ENCODE peak calls at places on chromosomes 2 and 18, in nine cellular contexts. G is left ventricle myocardium inferior, D is Calu3, W is astrocyte of the spinal cord, J is K562, I is neural crest cell, O is GM12865, S is foreskin fibroblast, H is glutamatergic neuron. A is an unnamed sample.

GRCh38 chr2:68769586-68770270 is 35.1 kb downstream of the ARHGAP25 start:
- DNase-seq in G (no peak), D (no peak), W (no peak), J (no peak), I (no peak), O (no peak), S (no peak), H (no peak), A (no peak)

GRCh38 chr2:85501244-85501643 is 37.7 kb upstream of the MAT2A start:
- DNase-seq in G (no peak), D (no peak), W (no peak), J (peak), I (no peak), O (peak), S (no peak), H (no peak), A (no peak)

GRCh38 chr2:38315707-38316333 is 61.3 kb downstream of the ATL2 start:
- DNase-seq in G (no peak), D (peak), W (peak), J (peak), I (peak), O (peak), S (peak), H (no peak), A (peak)

GRCh38 chr2:95760839-95761525 is 169.2 kb downstream of the TRIM43 start:
- DNase-seq in G (no peak), D (no peak), W (peak), J (peak), I (no peak), O (no peak), S (peak), H (no peak), A (no peak)

GRCh38 chr2:142877265-142877756 is at the start of gene KYNU:
- DNase-seq in G (no peak), D (peak), W (no peak), J (no peak), I (no peak), O (peak), S (no peak), H (no peak), A (no peak)

GRCh38 chr2:241187101-241187690 is 1.3 kb upstream of the ANO7 start:
- DNase-seq in G (no peak), D (no peak), W (no peak), J (no peak), I (no peak), O (no peak), S (no peak), H (no peak), A (no peak)

GRCh38 chr18:12518326-12518725 is 110.6 kb downstream of the PRELID3A start:
- DNase-seq in G (no peak), D (no peak), W (no peak), J (no peak), I (no peak), O (no peak), S (no peak), H (no peak), A (no peak)

GRCh38 chr2:120939595-120940318 is 204.1 kb downstream of the GLI2 start:
- DNase-seq in G (no peak), D (no peak), W (peak), J (peak), I (no peak), O (no peak), S (peak), H (no peak), A (no peak)

GRCh38 chr2:70709275-70709674 is 58.7 kb downstream of the ADD2 start:
- DNase-seq in G (no peak), D (no peak), W (no peak), J (no peak), I (no peak), O (no peak), S (no peak), H (no peak), A (no peak)

GRCh38 chr18:28916436-28916835 is 739.5 kb upstream of the CDH2 start:
- DNase-seq in G (no peak), D (no peak), W (peak), J (no peak), I (no peak), O (no peak), S (no peak), H (no peak), A (no peak)

GRCh38 chr18:10771053-10771709 is 245.4 kb downstream of the NAPG start:
- DNase-seq in G (no peak), D (no peak), W (peak), J (no peak), I (no peak), O (peak), S (no peak), H (no peak), A (no peak)

GRCh38 chr2:126653102-126653501 is 2.9 kb upstream of the GYPC start:
- DNase-seq in G (no peak), D (no peak), W (no peak), J (peak), I (no peak), O (no peak), S (no peak), H (no peak), A (no peak)

GRCh38 chr2:206783718-206784117 is 18.3 kb downstream of the FASTKD2 start:
- DNase-seq in G (no peak), D (peak), W (no peak), J (peak), I (no peak), O (peak), S (no peak), H (peak), A (peak)

GRCh38 chr18:48003426-48004349 is 73.2 kb upstream of the SMAD2 start:
- DNase-seq in G (peak), D (peak), W (peak), J (no peak), I (no peak), O (no peak), S (peak), H (no peak), A (no peak)

GRCh38 chr2:108423502-108424251 is 25.3 kb upstream of the GCC2 start:
- DNase-seq in G (no peak), D (peak), W (no peak), J (no peak), I (no peak), O (no peak), S (no peak), H (peak), A (no peak)

GRCh38 chr2:120465989-120466703 is 120.2 kb downstream of the INHBB start:
- DNase-seq in G (no peak), D (no peak), W (no peak), J (no peak), I (peak), O (no peak), S (no peak), H (peak), A (peak)

GRCh38 chr2:35783723-35784122 is 571.9 kb upstream of the CRIM1 start:
- DNase-seq in G (no peak), D (peak), W (peak), J (peak), I (no peak), O (no peak), S (no peak), H (no peak), A (no peak)

GRCh38 chr18:11842562-11842961 is 8.7 kb upstream of the CHMP1B start:
- DNase-seq in G (no peak), D (no peak), W (peak), J (no peak), I (no peak), O (no peak), S (no peak), H (no peak), A (no peak)

GRCh38 chr2:82803307-82803706 is 1655.8 kb downstream of the SUCLG1 start:
- DNase-seq in G (no peak), D (no peak), W (no peak), J (no peak), I (no peak), O (no peak), S (no peak), H (no peak), A (no peak)
- TF ChIP-seq CTCF in G (no peak), D (no peak), W (no peak), J (no peak), I (no peak), O (no peak), S (no peak), H (no peak), A (no peak)

DNA sequence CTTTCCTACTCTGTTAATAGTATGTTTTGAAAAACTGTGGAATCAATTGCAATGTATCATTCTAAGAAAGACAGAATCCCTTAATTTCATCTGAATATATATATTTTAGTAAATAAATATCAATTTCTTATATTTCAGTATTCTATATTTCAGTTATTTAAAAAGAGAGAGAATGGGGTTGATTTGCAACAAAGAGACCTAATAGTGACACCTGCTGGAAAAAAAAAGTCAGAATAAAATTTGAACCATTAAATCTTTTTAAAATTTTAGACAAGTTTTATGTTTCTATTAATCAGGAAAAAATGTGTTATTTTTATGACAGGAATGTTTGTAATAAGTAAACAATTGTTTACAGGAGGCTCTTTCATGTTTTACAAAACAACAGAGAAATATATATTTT is 20.7 kb upstream of the CCNT2 start:
- DNase-seq in G (no peak), D (no peak), W (peak), J (no peak), I (no peak), O (no peak), S (no peak), H (no peak), A (no peak)
- TF ChIP-seq CTCF in G (peak), D (peak), W (peak), J (peak), I (peak), O (no peak), S (peak), H (peak), A (peak)

GRCh38 chr2:159176555-159176954 is 109.9 kb downstream of the WDSUB1 start:
- DNase-seq in G (no peak), D (no peak), W (peak), J (no peak), I (no peak), O (no peak), S (no peak), H (no peak), A (no peak)
- TF ChIP-seq CTCF in G (no peak), D (no peak), W (no peak), J (no peak), I (peak), O (no peak), S (no peak), H (no peak), A (no peak)

GRCh38 chr18:13611058-13611615 is 115.2 kb downstream of the FAM210A start:
- DNase-seq in G (peak), D (no peak), W (peak), J (no peak), I (no peak), O (peak), S (peak), H (no peak), A (peak)
- TF ChIP-seq CTCF in G (no peak), D (no peak), W (no peak), J (no peak), I (no peak), O (no peak), S (no peak), H (no peak), A (no peak)

A was measured in endothelial cell.